ENCODE peak calls at places on chromosome 7, in eight cellular contexts. One of them, this sample, is unnamed.

GRCh38 chr7:135199439-135199838 is 11.9 kb downstream of the WDR91 start:
- DNase-seq in IMR-90: no peak
- DNase-seq in cardiac fibroblast: no peak
- DNase-seq in heart left ventricle: no peak
- DNase-seq in endothelial cell: no peak
- DNase-seq in GM12865: no peak
- DNase-seq in fibroblast of lung: no peak
- DNase-seq in BE2C: no peak
- DNase-seq in this sample: no peak

GRCh38 chr7:25774675-25775074 is 377.3 kb upstream of the NFE2L3 start:
- DNase-seq in IMR-90: no peak
- DNase-seq in cardiac fibroblast: no peak
- DNase-seq in GM12865: no peak
- DNase-seq in endothelial cell: no peak
- DNase-seq in fibroblast of lung: no peak
- DNase-seq in heart left ventricle: no peak
- DNase-seq in BE2C: no peak
- DNase-seq in this sample: no peak

GRCh38 chr7:388961-389701 is 99.2 kb downstream of the FOXL3 start:
- DNase-seq in heart left ventricle: no peak
- DNase-seq in GM12865: no peak
- DNase-seq in BE2C: no peak
- DNase-seq in endothelial cell: no peak
- DNase-seq in IMR-90: no peak
- DNase-seq in fibroblast of lung: no peak
- DNase-seq in cardiac fibroblast: no peak
- DNase-seq in this sample: no peak

GRCh38 chr7:29557954-29558353 is 5.7 kb upstream of the PRR15 start:
- DNase-seq in GM12865: no peak
- DNase-seq in heart left ventricle: no peak
- DNase-seq in cardiac fibroblast: peak
- DNase-seq in fibroblast of lung: no peak
- DNase-seq in IMR-90: no peak
- DNase-seq in BE2C: no peak
- DNase-seq in endothelial cell: no peak
- DNase-seq in this sample: peak

GRCh38 chr7:22325671-22326070 is 31.3 kb downstream of the RAPGEF5 start:
- DNase-seq in heart left ventricle: no peak
- DNase-seq in endothelial cell: no peak
- DNase-seq in BE2C: no peak
- DNase-seq in GM12865: no peak
- DNase-seq in cardiac fibroblast: no peak
- DNase-seq in IMR-90: no peak
- DNase-seq in fibroblast of lung: no peak
- DNase-seq in this sample: no peak

GRCh38 chr7:52273685-52274610 is 761.5 kb upstream of the POM121L12 start:
- DNase-seq in heart left ventricle: peak
- DNase-seq in endothelial cell: no peak
- DNase-seq in BE2C: no peak
- DNase-seq in fibroblast of lung: no peak
- DNase-seq in GM12865: no peak
- DNase-seq in IMR-90: no peak
- DNase-seq in cardiac fibroblast: no peak
- DNase-seq in this sample: no peak

GRCh38 chr7:45650404-45651055 is 76.4 kb downstream of the ADCY1 start:
- DNase-seq in fibroblast of lung: no peak
- DNase-seq in GM12865: no peak
- DNase-seq in BE2C: no peak
- DNase-seq in heart left ventricle: no peak
- DNase-seq in cardiac fibroblast: no peak
- DNase-seq in endothelial cell: no peak
- DNase-seq in IMR-90: no peak
- DNase-seq in this sample: no peak

GRCh38 chr7:78197447-78197846 is 398.9 kb downstream of the PHTF2 start:
- DNase-seq in BE2C: no peak
- DNase-seq in heart left ventricle: no peak
- DNase-seq in IMR-90: peak
- DNase-seq in GM12865: no peak
- DNase-seq in fibroblast of lung: peak
- DNase-seq in endothelial cell: no peak
- DNase-seq in cardiac fibroblast: peak
- DNase-seq in this sample: peak

GRCh38 chr7:16129431-16130126 is 291.8 kb downstream of the CRPPA start:
- DNase-seq in IMR-90: peak
- DNase-seq in endothelial cell: no peak
- DNase-seq in fibroblast of lung: peak
- DNase-seq in heart left ventricle: no peak
- DNase-seq in cardiac fibroblast: peak
- DNase-seq in GM12865: no peak
- DNase-seq in BE2C: no peak
- DNase-seq in this sample: peak

GRCh38 chr7:74176555-74176954 is 2.4 kb downstream of the EIF4H start:
- DNase-seq in endothelial cell: no peak
- DNase-seq in fibroblast of lung: no peak
- DNase-seq in GM12865: no peak
- DNase-seq in cardiac fibroblast: no peak
- DNase-seq in heart left ventricle: no peak
- DNase-seq in BE2C: no peak
- DNase-seq in IMR-90: no peak
- DNase-seq in this sample: no peak

GRCh38 chr7:148806187-148806586 is 77.9 kb downstream of the EZH2 start:
- DNase-seq in GM12865: no peak
- DNase-seq in BE2C: no peak
- DNase-seq in cardiac fibroblast: no peak
- DNase-seq in fibroblast of lung: no peak
- DNase-seq in heart left ventricle: no peak
- DNase-seq in endothelial cell: no peak
- DNase-seq in IMR-90: no peak
- DNase-seq in this sample: no peak

GRCh38 chr7:28110427-28111012 is 70.1 kb downstream of the JAZF1 start:
- DNase-seq in BE2C: no peak
- DNase-seq in GM12865: no peak
- DNase-seq in cardiac fibroblast: no peak
- DNase-seq in heart left ventricle: no peak
- DNase-seq in endothelial cell: no peak
- DNase-seq in fibroblast of lung: no peak
- DNase-seq in IMR-90: no peak
- DNase-seq in this sample: no peak

GRCh38 chr7:157228864-157229422 is 90.2 kb downstream of the UBE3C start:
- DNase-seq in endothelial cell: peak
- DNase-seq in fibroblast of lung: peak
- DNase-seq in cardiac fibroblast: peak
- DNase-seq in heart left ventricle: peak
- DNase-seq in GM12865: peak
- DNase-seq in BE2C: peak
- DNase-seq in IMR-90: peak
- DNase-seq in this sample: peak

GRCh38 chr7:1707756-1708611 is 37.9 kb downstream of the ELFN1 start:
- DNase-seq in heart left ventricle: no peak
- DNase-seq in endothelial cell: no peak
- DNase-seq in GM12865: no peak
- DNase-seq in fibroblast of lung: no peak
- DNase-seq in BE2C: peak
- DNase-seq in IMR-90: no peak
- DNase-seq in cardiac fibroblast: no peak
- DNase-seq in this sample: no peak

GRCh38 chr7:70032673-70033072 is 434.4 kb downstream of the AUTS2 start:
- DNase-seq in IMR-90: no peak
- DNase-seq in BE2C: peak
- DNase-seq in endothelial cell: no peak
- DNase-seq in cardiac fibroblast: no peak
- DNase-seq in GM12865: no peak
- DNase-seq in fibroblast of lung: no peak
- DNase-seq in heart left ventricle: no peak
- DNase-seq in this sample: no peak

GRCh38 chr7:87354749-87355148 is 9.3 kb downstream of the CROT start:
- DNase-seq in heart left ventricle: no peak
- DNase-seq in fibroblast of lung: no peak
- DNase-seq in BE2C: no peak
- DNase-seq in GM12865: peak
- DNase-seq in cardiac fibroblast: no peak
- DNase-seq in endothelial cell: no peak
- DNase-seq in IMR-90: peak
- DNase-seq in this sample: peak

GRCh38 chr7:138979226-138979979 is 1.8 kb downstream of the KIAA1549 start:
- DNase-seq in endothelial cell: no peak
- DNase-seq in IMR-90: peak
- DNase-seq in GM12865: peak
- DNase-seq in heart left ventricle: no peak
- DNase-seq in cardiac fibroblast: peak
- DNase-seq in fibroblast of lung: no peak
- DNase-seq in BE2C: no peak
- DNase-seq in this sample: peak
- TF ChIP-seq CTCF in endothelial cell: no peak
- TF ChIP-seq CTCF in IMR-90: no peak
- TF ChIP-seq CTCF in GM12865: peak
- TF ChIP-seq CTCF in heart left ventricle: no peak
- TF ChIP-seq CTCF in cardiac fibroblast: no peak
- TF ChIP-seq CTCF in fibroblast of lung: peak
- TF ChIP-seq CTCF in BE2C: peak
- TF ChIP-seq CTCF in this sample: peak

GRCh38 chr7:24769014-24769830 is 12.0 kb upstream of the GSDME start:
- DNase-seq in BE2C: no peak
- DNase-seq in IMR-90: no peak
- DNase-seq in heart left ventricle: no peak
- DNase-seq in fibroblast of lung: no peak
- DNase-seq in endothelial cell: no peak
- DNase-seq in GM12865: peak
- DNase-seq in cardiac fibroblast: no peak
- DNase-seq in this sample: no peak

GRCh38 chr7:24763303-24763901 is 6.1 kb upstream of the GSDME start:
- DNase-seq in fibroblast of lung: no peak
- DNase-seq in GM12865: no peak
- DNase-seq in BE2C: no peak
- DNase-seq in IMR-90: no peak
- DNase-seq in endothelial cell: no peak
- DNase-seq in heart left ventricle: no peak
- DNase-seq in cardiac fibroblast: no peak
- DNase-seq in this sample: no peak

GRCh38 chr7:24769863-24770262 is 12.6 kb upstream of the GSDME start:
- DNase-seq in heart left ventricle: peak
- DNase-seq in endothelial cell: no peak
- DNase-seq in fibroblast of lung: no peak
- DNase-seq in cardiac fibroblast: no peak
- DNase-seq in IMR-90: no peak
- DNase-seq in BE2C: no peak
- DNase-seq in GM12865: no peak
- DNase-seq in this sample: no peak

GRCh38 chr7:24764972-24765744 is 7.9 kb upstream of the GSDME start:
- DNase-seq in endothelial cell: no peak
- DNase-seq in heart left ventricle: no peak
- DNase-seq in cardiac fibroblast: peak
- DNase-seq in GM12865: no peak
- DNase-seq in fibroblast of lung: no peak
- DNase-seq in IMR-90: peak
- DNase-seq in BE2C: peak
- DNase-seq in this sample: no peak

DNA sequence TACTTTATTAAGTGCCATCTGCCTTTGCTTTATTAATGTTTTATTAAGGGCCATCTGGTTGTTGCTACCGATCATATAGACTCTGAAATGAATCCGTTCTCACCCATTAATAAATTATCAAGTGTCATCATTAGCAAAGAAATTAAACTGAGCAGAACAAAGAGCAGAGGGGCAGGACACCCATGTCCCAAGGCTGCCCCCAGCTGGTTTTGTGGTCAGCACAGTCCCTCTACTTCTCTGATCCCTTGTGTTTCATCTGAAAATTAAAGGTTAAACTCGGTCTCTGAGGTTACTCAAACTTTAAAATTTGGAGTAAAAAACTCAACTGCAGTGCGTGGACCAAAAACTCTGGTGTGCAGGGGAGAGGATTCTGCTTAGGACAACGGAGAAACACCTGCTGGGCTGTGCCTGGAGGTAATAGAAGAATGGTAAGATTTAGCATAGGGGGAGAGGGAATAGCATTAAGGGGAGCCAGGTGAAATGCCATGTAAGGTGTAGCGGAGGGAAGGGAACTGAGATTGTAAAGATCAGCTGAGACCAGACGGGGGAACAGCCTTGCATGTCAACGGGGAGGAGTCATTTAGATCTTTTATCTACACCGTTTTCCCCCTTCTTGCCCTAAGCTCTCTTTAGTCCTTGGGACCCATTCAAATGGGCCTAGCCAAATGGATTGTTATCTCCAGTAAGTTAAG is 10.8 kb upstream of the GSDME start:
- DNase-seq in cardiac fibroblast: no peak
- DNase-seq in endothelial cell: no peak
- DNase-seq in IMR-90: no peak
- DNase-seq in fibroblast of lung: no peak
- DNase-seq in heart left ventricle: no peak
- DNase-seq in BE2C: no peak
- DNase-seq in GM12865: no peak
- DNase-seq in this sample: no peak
- TF ChIP-seq CTCF in cardiac fibroblast: no peak
- TF ChIP-seq CTCF in endothelial cell: no peak
- TF ChIP-seq CTCF in IMR-90: peak
- TF ChIP-seq CTCF in fibroblast of lung: peak
- TF ChIP-seq CTCF in heart left ventricle: no peak
- TF ChIP-seq CTCF in BE2C: peak
- TF ChIP-seq CTCF in GM12865: no peak
- TF ChIP-seq CTCF in this sample: no peak

GRCh38 chr7:24318326-24318725 is 34.3 kb downstream of the NPY start:
- DNase-seq in cardiac fibroblast: no peak
- DNase-seq in IMR-90: no peak
- DNase-seq in BE2C: peak
- DNase-seq in GM12865: peak
- DNase-seq in endothelial cell: peak
- DNase-seq in heart left ventricle: no peak
- DNase-seq in fibroblast of lung: no peak
- DNase-seq in this sample: no peak
- TF ChIP-seq CTCF in cardiac fibroblast: peak
- TF ChIP-seq CTCF in IMR-90: peak
- TF ChIP-seq CTCF in BE2C: peak
- TF ChIP-seq CTCF in GM12865: peak
- TF ChIP-seq CTCF in endothelial cell: no peak
- TF ChIP-seq CTCF in heart left ventricle: no peak
- TF ChIP-seq CTCF in fibroblast of lung: no peak
- TF ChIP-seq CTCF in this sample: no peak

DNA sequence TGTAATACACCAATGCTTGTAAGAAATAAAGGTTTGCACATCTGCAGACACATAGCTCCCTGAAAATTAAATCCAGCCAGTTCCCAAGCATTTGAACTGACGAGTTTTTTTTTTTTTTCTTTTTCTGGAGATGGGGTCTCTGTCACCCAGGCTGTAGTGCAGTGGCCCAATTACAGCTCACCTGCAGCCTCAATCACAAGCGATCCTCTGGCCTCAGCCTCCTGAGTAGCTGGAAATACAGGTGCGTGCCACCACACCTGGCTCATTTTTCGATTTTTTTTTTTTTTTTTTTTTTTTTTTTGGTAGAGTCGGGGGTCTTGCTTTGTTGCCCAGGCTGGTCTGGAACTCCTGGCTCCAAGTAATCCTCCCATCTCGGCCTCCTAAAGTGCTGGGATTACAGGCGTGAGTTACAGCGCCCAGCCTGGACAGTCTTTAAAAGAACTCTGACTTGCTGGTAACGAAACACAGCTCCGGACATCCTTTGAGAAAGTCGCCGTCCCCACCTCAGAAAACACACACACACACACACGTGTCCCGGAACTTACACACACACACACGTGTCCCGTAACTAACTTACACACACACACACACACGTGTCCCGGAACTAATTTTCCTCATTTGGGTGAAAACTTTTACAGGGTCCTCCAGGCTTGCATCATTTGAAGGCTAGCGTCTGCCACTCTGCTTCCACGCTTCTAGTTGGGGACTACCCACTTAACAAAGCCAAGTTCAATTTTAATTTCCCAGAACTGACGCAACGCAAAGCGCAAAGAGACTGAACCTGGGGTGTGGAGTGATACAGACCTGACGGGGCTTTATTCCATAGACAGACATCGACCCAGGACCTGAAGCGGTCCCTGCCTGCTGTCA is 18.6 kb downstream of the OCM2 start:
- DNase-seq in GM12865: peak
- DNase-seq in endothelial cell: no peak
- DNase-seq in cardiac fibroblast: peak
- DNase-seq in fibroblast of lung: peak
- DNase-seq in BE2C: no peak
- DNase-seq in IMR-90: peak
- DNase-seq in heart left ventricle: no peak
- DNase-seq in this sample: peak
- TF ChIP-seq CTCF in GM12865: no peak
- TF ChIP-seq CTCF in endothelial cell: no peak
- TF ChIP-seq CTCF in cardiac fibroblast: no peak
- TF ChIP-seq CTCF in fibroblast of lung: no peak
- TF ChIP-seq CTCF in BE2C: no peak
- TF ChIP-seq CTCF in IMR-90: no peak
- TF ChIP-seq CTCF in heart left ventricle: no peak
- TF ChIP-seq CTCF in this sample: no peak

This sample was measured in fibroblast of the aortic adventitia.